ENCODE peak calls at places on chromosomes 1 and 21, in four cellular contexts. S is GM12878, O is hepatocyte, U is neural progenitor cell. K is an unnamed sample. For H4K20me1, the result is how much of the 10 kb centered on the place peaks cover.

GRCh38 chr1:163535807-163536206 is 214.1 kb downstream of the NUF2 start:
- DNase-seq in O (peak), U (peak), S (no peak), K (no peak)

GRCh38 chr1:36516372-36517018 is 33.8 kb upstream of the CSF3R start:
- DNase-seq in U (peak), S (no peak), O (peak), K (peak)

GRCh38 chr1:20449736-20450311 is 36.2 kb downstream of the CAMK2N1 start:
- DNase-seq in O (no peak), S (no peak), U (no peak), K (no peak)

GRCh38 chr1:171220551-171221175 is 27.6 kb upstream of the FMO1 start:
- DNase-seq in U (peak), S (no peak), O (peak), K (peak)

GRCh38 chr1:58936973-58937372 is 153.1 kb upstream of the JUN start:
- DNase-seq in O (no peak), S (no peak), U (no peak), K (no peak)

GRCh38 chr1:45610589-45611226 is 13.1 kb downstream of the CCDC17 start:
- DNase-seq in U (no peak), S (no peak), O (no peak), K (no peak)

GRCh38 chr1:227042292-227042691 is 102.2 kb downstream of the COQ8A start:
- DNase-seq in O (no peak), S (no peak), U (no peak), K (no peak)

GRCh38 chr1:160167580-160167979 is 16.2 kb downstream of the ATP1A4 start:
- DNase-seq in U (no peak), S (no peak), O (no peak), K (no peak)

GRCh38 chr1:183942933-183943693 is 94.4 kb downstream of the COLGALT2 start:
- DNase-seq in S (peak), O (peak), U (peak), K (no peak)

GRCh38 chr1:235831148-235831547 is 35.6 kb downstream of the LYST start:
- DNase-seq in U (no peak), S (peak), O (no peak), K (no peak)

GRCh38 chr1:88538222-88538899 is 145.7 kb upstream of the PKN2 start:
- DNase-seq in O (no peak), S (no peak), U (no peak), K (no peak)

GRCh38 chr1:228358039-228358763 is 48.4 kb downstream of the TRIM11 start:
- DNase-seq in U (no peak), O (no peak), S (no peak), K (no peak)
- H3K27ac ChIP-seq in U (no peak), O (no peak), S (no peak), K (no peak)

DNA sequence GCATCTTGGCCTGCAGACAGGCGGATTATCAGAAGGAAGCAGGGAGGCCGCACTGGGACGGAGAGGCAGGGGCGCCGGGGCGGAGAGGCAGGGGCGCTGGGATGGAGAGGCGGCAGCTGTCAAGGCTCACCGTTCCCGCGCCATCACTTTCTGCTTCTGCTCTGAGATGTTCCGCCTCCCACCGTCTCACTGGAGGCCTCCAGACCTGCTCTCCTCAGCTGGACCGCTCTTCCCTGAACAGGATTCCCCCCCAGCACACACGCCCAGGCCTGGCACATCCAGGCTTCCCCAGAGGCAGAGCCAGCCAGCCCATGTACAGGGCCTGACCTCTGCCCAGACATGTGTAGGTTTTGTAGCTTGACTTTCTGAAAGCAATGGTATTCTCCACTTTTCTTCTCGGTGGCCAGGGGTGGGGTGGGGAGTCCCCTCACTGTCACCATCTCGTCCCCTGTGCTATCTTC is 84.1 kb downstream of the RIPK4 start:
- DNase-seq in S (no peak), U (no peak), O (no peak), K (no peak)
- H4K20me1 ChIP-seq in S (under half), U (under half), O (under half), K (under half)

DNA sequence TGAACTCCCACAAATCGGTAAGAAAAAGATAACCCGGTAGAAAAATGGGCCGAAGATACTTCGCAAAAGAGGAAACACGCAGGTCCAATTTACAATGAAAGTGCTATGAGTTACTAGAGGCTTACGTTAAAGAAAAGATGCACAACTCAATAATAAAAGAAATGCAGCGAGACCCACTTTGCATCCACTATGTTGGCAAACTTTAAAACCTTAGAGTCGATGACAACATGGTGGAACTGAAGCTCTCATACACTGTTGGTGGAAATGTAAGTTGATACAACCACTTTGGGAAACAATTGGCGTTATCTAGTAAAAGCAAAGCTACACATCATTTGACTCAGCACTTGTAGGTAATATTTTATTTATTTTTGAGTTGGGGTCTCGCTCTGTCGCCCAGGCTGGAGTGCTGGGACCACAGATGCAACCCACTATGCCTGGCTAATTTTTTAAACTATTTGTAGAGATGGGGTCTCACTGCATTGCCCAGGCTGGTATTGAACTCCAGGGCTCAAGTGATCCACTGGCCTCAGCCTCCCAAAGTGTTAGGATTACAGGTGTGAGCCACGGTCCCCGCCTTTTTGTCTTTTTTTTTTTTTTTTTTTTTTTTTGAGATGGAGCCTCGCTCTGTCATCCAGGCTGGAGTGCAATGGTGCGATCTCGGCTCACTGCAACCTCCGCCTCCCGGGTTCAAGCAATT is 696 bp upstream of the GPATCH3 start:
- DNase-seq in S (no peak), O (no peak), U (no peak), K (no peak)
- H3K27ac ChIP-seq in S (peak), O (peak), U (no peak), K (peak)

GRCh38 chr1:8870118-8870517 is 8.4 kb downstream of the ENO1 start:
- DNase-seq in O (no peak), U (no peak), S (no peak), K (no peak)
- H4K20me1 ChIP-seq in O (half or more), U (half or more), S (half or more), K (under half)

DNA sequence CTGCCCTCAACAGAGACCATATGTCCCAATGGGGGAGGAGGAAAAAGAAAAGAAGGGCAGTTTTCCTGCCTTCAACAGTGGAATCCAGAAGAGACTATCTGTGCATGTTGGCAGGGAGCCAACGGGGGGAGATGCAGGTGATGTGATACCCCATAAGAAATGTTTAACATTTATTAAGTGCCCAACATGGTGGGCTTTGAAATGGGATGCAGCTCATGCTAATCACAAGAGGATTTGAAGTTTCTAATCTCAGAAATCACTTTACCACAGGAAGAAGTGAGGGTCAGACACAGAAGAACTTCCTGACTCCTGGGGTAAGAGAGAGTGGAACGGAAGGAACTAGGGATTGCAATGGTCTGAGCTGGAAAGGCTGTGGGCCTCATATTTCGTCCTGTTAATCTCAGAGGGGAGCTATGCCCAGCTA is 16.2 kb downstream of the CSRP1 start:
- DNase-seq in U (no peak), O (no peak), S (no peak), K (no peak)
- H3K27ac ChIP-seq in U (no peak), O (no peak), S (no peak), K (no peak)

GRCh38 chr1:174000274-174000852 is 21.8 kb downstream of the RC3H1 start:
- DNase-seq in U (no peak), O (no peak), S (no peak), K (no peak)
- H4K20me1 ChIP-seq in U (half or more), O (half or more), S (under half), K (under half)